ENCODE peak calls at places on chromosomes 12 and 14, in nine cellular contexts. H is small intestine; P is osteoblast; S is effector CD8-positive, alpha-beta T cell; C is mesothelial cell of epicardium; W is HTR-8/SVneo; B is GM23338; E is M059J; D is left cardiac atrium. K is an unnamed sample.

GRCh38 chr14:92874961-92875360 is 48.0 kb upstream of the CHGA start:
- DNase-seq in H (no peak), P (no peak), S (no peak), C (no peak), W (no peak), B (no peak), E (no peak), D (no peak), K (no peak)

GRCh38 chr12:106049105-106049504 is 89.6 kb downstream of the NUAK1 start:
- DNase-seq in H (no peak), P (no peak), S (no peak), C (no peak), W (no peak), B (no peak), E (no peak), D (no peak), K (no peak)

GRCh38 chr12:28217805-28218204 is 27.5 kb downstream of the CCDC91 start:
- DNase-seq in H (no peak), P (no peak), S (no peak), C (no peak), W (no peak), B (no peak), E (no peak), D (no peak), K (no peak)

GRCh38 chr12:107379852-107380567 is 286.7 kb upstream of the CRY1 start:
- DNase-seq in H (peak; percentile 54), P (no peak), S (no peak), C (no peak), W (no peak), B (no peak), E (peak; percentile 75), D (no peak), K (peak; percentile 47)

GRCh38 chr12:100404769-100405407 is 48.0 kb downstream of the SLC17A8 start:
- DNase-seq in H (no peak), P (no peak), S (no peak), C (no peak), W (peak; percentile 17), B (peak; percentile 95), E (peak; percentile 18), D (no peak), K (peak; percentile 16)

GRCh38 chr12:38921025-38921677 is 15.8 kb upstream of the CPNE8 start:
- DNase-seq in H (peak; percentile 82), P (peak; percentile 67), S (no peak), C (no peak), W (peak; percentile 10), B (peak; percentile 77), E (peak; percentile 65), D (peak; percentile 59), K (peak; percentile 68)

GRCh38 chr12:62098131-62098530 is 162.1 kb upstream of the USP15 start:
- DNase-seq in H (no peak), P (no peak), S (no peak), C (no peak), W (no peak), B (peak; percentile 60), E (no peak), D (no peak), K (no peak)

GRCh38 chr14:62661818-62662217 is 383.4 kb downstream of the KCNH5 start:
- DNase-seq in H (no peak), P (no peak), S (no peak), C (no peak), W (no peak), B (no peak), E (peak; percentile 6), D (no peak), K (no peak)

GRCh38 chr12:16350682-16351081 is 3.2 kb downstream of the MGST1 start:
- DNase-seq in H (no peak), P (no peak), S (no peak), C (no peak), W (no peak), B (no peak), E (peak; percentile 91), D (peak; percentile 42), K (peak; percentile 90)

GRCh38 chr12:81502912-81503695 is 256.0 kb downstream of the PPFIA2 start:
- DNase-seq in H (no peak), P (no peak), S (no peak), C (no peak), W (peak; percentile 4), B (no peak), E (peak; percentile 43), D (no peak), K (no peak)

GRCh38 chr12:95774311-95775045 is 16.1 kb downstream of the NTN4 start:
- DNase-seq in H (no peak), P (peak; percentile 87), S (no peak), C (no peak), W (no peak), B (no peak), E (no peak), D (no peak), K (no peak)

GRCh38 chr12:111204684-111205305 is 164.1 kb downstream of the PHETA1 start:
- DNase-seq in H (no peak), P (no peak), S (no peak), C (no peak), W (no peak), B (no peak), E (no peak), D (no peak), K (no peak)

GRCh38 chr14:85399196-85399595 is 130.7 kb upstream of the FLRT2 start:
- DNase-seq in H (no peak), P (no peak), S (no peak), C (no peak), W (no peak), B (no peak), E (no peak), D (no peak), K (no peak)

GRCh38 chr12:111182391-111182790 is 186.5 kb downstream of the PHETA1 start:
- DNase-seq in H (no peak), P (no peak), S (no peak), C (no peak), W (no peak), B (no peak), E (no peak), D (no peak), K (no peak)

GRCh38 chr14:103436533-103436932 is 51.3 kb downstream of the MARK3 start:
- DNase-seq in H (no peak), P (no peak), S (no peak), C (no peak), W (no peak), B (no peak), E (peak; percentile 38), D (no peak), K (no peak)

GRCh38 chr12:54182981-54183380 is 5.8 kb downstream of the SMUG1 start:
- DNase-seq in H (no peak), P (no peak), S (no peak), C (no peak), W (no peak), B (no peak), E (no peak), D (no peak), K (no peak)

GRCh38 chr14:103121161-103121845 is 2.0 kb upstream of the TNFAIP2 start:
- DNase-seq in H (peak; percentile 51), P (no peak), S (no peak), C (no peak), W (no peak), B (no peak), E (no peak), D (peak; percentile 65), K (no peak)

GRCh38 chr14:80425686-80426085 is 214.4 kb upstream of the DIO2 start:
- DNase-seq in H (no peak), P (peak; percentile 50), S (no peak), C (no peak), W (peak; percentile 60), B (no peak), E (peak; percentile 100), D (no peak), K (no peak)

GRCh38 chr14:96783306-96784224 is 13.6 kb upstream of the VRK1 start:
- DNase-seq in H (no peak), P (no peak), S (no peak), C (no peak), W (no peak), B (no peak), E (peak; percentile 9), D (no peak), K (no peak)

GRCh38 chr12:125871811-125872594 is 806.8 kb downstream of the AACS start:
- DNase-seq in H (no peak), P (no peak), S (no peak), C (no peak), W (no peak), B (no peak), E (no peak), D (peak; percentile 43), K (no peak)

GRCh38 chr14:105855893-105856675 is 329.7 kb downstream of the TMEM121 start:
- DNase-seq in H (peak; percentile 45), P (no peak), S (no peak), C (peak; percentile 16), W (no peak), B (no peak), E (no peak), D (peak; percentile 11), K (no peak)

GRCh38 chr12:56358836-56359532 is 923 bp downstream of the STAT2 start:
- DNase-seq in H (no peak), P (peak; percentile 54), S (no peak), C (no peak), W (peak; percentile 31), B (no peak), E (peak; percentile 82), D (no peak), K (no peak)

GRCh38 chr12:2057793-2058408 is 5.1 kb downstream of the CACNA1C start:
- DNase-seq in H (no peak), P (no peak), S (no peak), C (no peak), W (no peak), B (no peak), E (no peak), D (no peak), K (no peak)

GRCh38 chr14:77103475-77103874 is 5.4 kb downstream of the CIPC start:
- DNase-seq in H (no peak), P (no peak), S (no peak), C (no peak), W (no peak), B (no peak), E (no peak), D (no peak), K (no peak)

GRCh38 chr12:104452046-104452445 is 4.7 kb upstream of the CHST11 start:
- DNase-seq in H (no peak), P (no peak), S (no peak), C (no peak), W (no peak), B (no peak), E (no peak), D (no peak), K (no peak)

GRCh38 chr12:5379737-5380496 is 52.0 kb upstream of the NTF3 start:
- DNase-seq in H (no peak), P (no peak), S (no peak), C (no peak), W (no peak), B (no peak), E (peak; percentile 88), D (no peak), K (no peak)

GRCh38 chr12:58925111-58925732 is 4.9 kb upstream of the LRIG3 start:
- DNase-seq in H (peak; percentile 91), P (no peak), S (no peak), C (no peak), W (no peak), B (no peak), E (peak; percentile 40), D (no peak), K (no peak)

GRCh38 chr14:95903616-95904107 is 27.0 kb downstream of the TUNAR start:
- DNase-seq in H (no peak), P (no peak), S (no peak), C (no peak), W (no peak), B (no peak), E (no peak), D (no peak), K (no peak)

GRCh38 chr14:100648474-100649172 is 61.4 kb upstream of the BEGAIN start:
- DNase-seq in H (peak; percentile 82), P (no peak), S (no peak), C (no peak), W (no peak), B (no peak), E (no peak), D (no peak), K (no peak)

GRCh38 chr12:78470354-78471195 is 394.0 kb upstream of the SYT1 start:
- DNase-seq in H (peak; percentile 17), P (peak; percentile 1), S (no peak), C (no peak), W (peak; percentile 11), B (peak; percentile 72), E (peak; percentile 60), D (no peak), K (peak; percentile 59)

GRCh38 chr12:4283512-4284255 is 10.1 kb downstream of the CCND2 start:
- DNase-seq in H (no peak), P (no peak), S (no peak), C (no peak), W (no peak), B (no peak), E (no peak), D (no peak), K (no peak)